ENCODE peak calls at places on chromosomes 2 and 18, in nine cellular contexts. One of them, this sample, is unnamed.

GRCh38 chr18:67265464-67266245 is 250.9 kb downstream of the DSEL start:
- DNase-seq in mesenteric fat pad: no peak
- DNase-seq in CD8-positive, alpha-beta memory T cell: peak; percentile 42
- DNase-seq in fibroblast of lung: peak; percentile 76
- DNase-seq in chondrocyte: no peak
- DNase-seq in activated T-helper 9 cell treated with anti-CD3 and anti-CD28 coated beads, Interleukin-2, amount 50 U/mL, for 16 hours: no peak
- DNase-seq in epithelial cell of esophagus: peak; percentile 38
- DNase-seq in NCI-H510A: no peak
- DNase-seq in fibroblast of the conjunctiva: peak; percentile 29
- DNase-seq in this sample: no peak

GRCh38 chr2:64065516-64065915 is 46.3 kb upstream of the VPS54 start:
- DNase-seq in mesenteric fat pad: no peak
- DNase-seq in CD8-positive, alpha-beta memory T cell: no peak
- DNase-seq in fibroblast of lung: no peak
- DNase-seq in chondrocyte: no peak
- DNase-seq in activated T-helper 9 cell treated with anti-CD3 and anti-CD28 coated beads, Interleukin-2, amount 50 U/mL, for 16 hours: no peak
- DNase-seq in epithelial cell of esophagus: peak; percentile 78
- DNase-seq in NCI-H510A: no peak
- DNase-seq in fibroblast of the conjunctiva: no peak
- DNase-seq in this sample: no peak

GRCh38 chr2:145464901-145465300 is 945.0 kb upstream of the ZEB2 start:
- DNase-seq in mesenteric fat pad: no peak
- DNase-seq in CD8-positive, alpha-beta memory T cell: no peak
- DNase-seq in fibroblast of lung: peak; percentile 34
- DNase-seq in chondrocyte: no peak
- DNase-seq in activated T-helper 9 cell treated with anti-CD3 and anti-CD28 coated beads, Interleukin-2, amount 50 U/mL, for 16 hours: no peak
- DNase-seq in epithelial cell of esophagus: no peak
- DNase-seq in NCI-H510A: no peak
- DNase-seq in fibroblast of the conjunctiva: no peak
- DNase-seq in this sample: no peak

GRCh38 chr2:208983476-208983875 is 440.4 kb upstream of the MAP2 start:
- DNase-seq in mesenteric fat pad: no peak
- DNase-seq in CD8-positive, alpha-beta memory T cell: no peak
- DNase-seq in fibroblast of lung: no peak
- DNase-seq in chondrocyte: no peak
- DNase-seq in activated T-helper 9 cell treated with anti-CD3 and anti-CD28 coated beads, Interleukin-2, amount 50 U/mL, for 16 hours: no peak
- DNase-seq in epithelial cell of esophagus: peak; percentile 24
- DNase-seq in NCI-H510A: no peak
- DNase-seq in fibroblast of the conjunctiva: no peak
- DNase-seq in this sample: no peak

GRCh38 chr2:23363268-23363667 is 21.7 kb upstream of the KLHL29 start:
- DNase-seq in mesenteric fat pad: no peak
- DNase-seq in CD8-positive, alpha-beta memory T cell: no peak
- DNase-seq in fibroblast of lung: no peak
- DNase-seq in chondrocyte: no peak
- DNase-seq in activated T-helper 9 cell treated with anti-CD3 and anti-CD28 coated beads, Interleukin-2, amount 50 U/mL, for 16 hours: no peak
- DNase-seq in epithelial cell of esophagus: no peak
- DNase-seq in NCI-H510A: no peak
- DNase-seq in fibroblast of the conjunctiva: no peak
- DNase-seq in this sample: no peak

GRCh38 chr2:66874411-66874810 is 439.5 kb downstream of the MEIS1 start:
- DNase-seq in mesenteric fat pad: no peak
- DNase-seq in CD8-positive, alpha-beta memory T cell: no peak
- DNase-seq in fibroblast of lung: no peak
- DNase-seq in chondrocyte: no peak
- DNase-seq in activated T-helper 9 cell treated with anti-CD3 and anti-CD28 coated beads, Interleukin-2, amount 50 U/mL, for 16 hours: no peak
- DNase-seq in epithelial cell of esophagus: no peak
- DNase-seq in NCI-H510A: no peak
- DNase-seq in fibroblast of the conjunctiva: no peak
- DNase-seq in this sample: no peak

GRCh38 chr2:24785704-24786321 is 7.4 kb downstream of the PTRHD1 start:
- DNase-seq in mesenteric fat pad: no peak
- DNase-seq in CD8-positive, alpha-beta memory T cell: no peak
- DNase-seq in fibroblast of lung: no peak
- DNase-seq in chondrocyte: no peak
- DNase-seq in activated T-helper 9 cell treated with anti-CD3 and anti-CD28 coated beads, Interleukin-2, amount 50 U/mL, for 16 hours: no peak
- DNase-seq in epithelial cell of esophagus: no peak
- DNase-seq in NCI-H510A: no peak
- DNase-seq in fibroblast of the conjunctiva: no peak
- DNase-seq in this sample: peak; percentile 87

GRCh38 chr18:23688528-23688927 is 725 bp upstream of the LAMA3 start:
- DNase-seq in mesenteric fat pad: no peak
- DNase-seq in CD8-positive, alpha-beta memory T cell: no peak
- DNase-seq in fibroblast of lung: no peak
- DNase-seq in chondrocyte: no peak
- DNase-seq in activated T-helper 9 cell treated with anti-CD3 and anti-CD28 coated beads, Interleukin-2, amount 50 U/mL, for 16 hours: no peak
- DNase-seq in epithelial cell of esophagus: no peak
- DNase-seq in NCI-H510A: no peak
- DNase-seq in fibroblast of the conjunctiva: no peak
- DNase-seq in this sample: no peak